ENCODE peak calls at places on chromosomes 1 and 21, in seven cellular contexts. F is fibroblast of lung; S is CD8-positive, alpha-beta T cell; A is heart left ventricle; G is dorsolateral prefrontal cortex; X is Karpas-422; T is GM23248. K is an unnamed sample.
A peak's percentile ranks its signal among the peaks of the same experiment; 100 is the strongest.

GRCh38 chr1:175183586-175183985 is 9.0 kb downstream of the KIAA0040 start:
- DNase-seq in F (no peak), S (no peak), A (no peak), G (no peak), X (no peak), T (no peak), K (no peak)

GRCh38 chr1:61230523-61230922 is 148.2 kb downstream of the NFIA start:
- DNase-seq in F (no peak), S (no peak), A (no peak), G (no peak), X (no peak), T (no peak), K (no peak)

GRCh38 chr1:196516373-196516772 is 91.9 kb downstream of the KCNT2 start:
- DNase-seq in F (peak; percentile 46), S (no peak), A (no peak), G (no peak), X (no peak), T (no peak), K (no peak)

GRCh38 chr1:200483491-200484143 is 73.8 kb upstream of the ZNF281 start:
- DNase-seq in F (peak; percentile 100), S (no peak), A (no peak), G (no peak), X (no peak), T (peak; percentile 99), K (peak; percentile 92)

GRCh38 chr1:246537887-246538286 is 28.2 kb downstream of the TFB2M start:
- DNase-seq in F (no peak), S (no peak), A (no peak), G (no peak), X (no peak), T (no peak), K (no peak)

GRCh38 chr1:4633346-4633745 is 21.1 kb upstream of the AJAP1 start:
- DNase-seq in F (no peak), S (no peak), A (no peak), G (no peak), X (no peak), T (no peak), K (no peak)

GRCh38 chr1:171754381-171754705 is 12.5 kb upstream of the VAMP4 start:
- DNase-seq in F (peak; percentile 60), S (no peak), A (peak; percentile 26), G (no peak), X (no peak), T (peak; percentile 81), K (no peak)

GRCh38 chr1:30451532-30452125 is 271.8 kb downstream of the MATN1 start:
- DNase-seq in F (no peak), S (no peak), A (no peak), G (no peak), X (no peak), T (no peak), K (peak; percentile 30)

GRCh38 chr21:46560568-46561447 is 44.1 kb downstream of the S100B start:
- DNase-seq in F (no peak), S (no peak), A (peak; percentile 25), G (no peak), X (peak; percentile 79), T (no peak), K (no peak)

GRCh38 chr1:152497273-152497672 is 13.3 kb upstream of the LCE5A start:
- DNase-seq in F (no peak), S (no peak), A (no peak), G (no peak), X (peak; percentile 64), T (peak; percentile 72), K (no peak)

GRCh38 chr1:29120955-29121485 is 2.7 kb downstream of the TMEM200B start:
- DNase-seq in F (peak; percentile 38), S (peak; percentile 46), A (peak; percentile 38), G (no peak), X (peak; percentile 83), T (peak; percentile 80), K (no peak)
- H3K27me3 ChIP-seq in F (no peaks in the 10 kb centered on the region), S (peaks cover 23% of the 10 kb centered on the region), A (no peaks in the 10 kb centered on the region), G (peaks cover 17% of the 10 kb centered on the region), X (no peaks in the 10 kb centered on the region), T (no peaks in the 10 kb centered on the region), K (peaks cover 16% of the 10 kb centered on the region)

GRCh38 chr1:17244826-17245740 is 3.8 kb upstream of the PADI3 start:
- DNase-seq in F (no peak), S (no peak), A (no peak), G (no peak), X (no peak), T (no peak), K (no peak)
- H3K27me3 ChIP-seq in F (peaks cover 6% of the 10 kb centered on the region), S (no peaks in the 10 kb centered on the region), A (peaks cover 4% of the 10 kb centered on the region), G (no peaks in the 10 kb centered on the region), X (no peaks in the 10 kb centered on the region), T (no peaks in the 10 kb centered on the region), K (no peaks in the 10 kb centered on the region)

GRCh38 chr1:156887324-156887723 is 6.2 kb upstream of the PEAR1 start:
- DNase-seq in F (no peak), S (no peak), A (no peak), G (no peak), X (no peak), T (no peak), K (no peak)
- H3K27me3 ChIP-seq in F (peaks cover 43% of the 10 kb centered on the region), S (no peaks in the 10 kb centered on the region), A (no peaks in the 10 kb centered on the region), G (no peaks in the 10 kb centered on the region), X (no peaks in the 10 kb centered on the region), T (no peaks in the 10 kb centered on the region), K (no peaks in the 10 kb centered on the region)

DNA sequence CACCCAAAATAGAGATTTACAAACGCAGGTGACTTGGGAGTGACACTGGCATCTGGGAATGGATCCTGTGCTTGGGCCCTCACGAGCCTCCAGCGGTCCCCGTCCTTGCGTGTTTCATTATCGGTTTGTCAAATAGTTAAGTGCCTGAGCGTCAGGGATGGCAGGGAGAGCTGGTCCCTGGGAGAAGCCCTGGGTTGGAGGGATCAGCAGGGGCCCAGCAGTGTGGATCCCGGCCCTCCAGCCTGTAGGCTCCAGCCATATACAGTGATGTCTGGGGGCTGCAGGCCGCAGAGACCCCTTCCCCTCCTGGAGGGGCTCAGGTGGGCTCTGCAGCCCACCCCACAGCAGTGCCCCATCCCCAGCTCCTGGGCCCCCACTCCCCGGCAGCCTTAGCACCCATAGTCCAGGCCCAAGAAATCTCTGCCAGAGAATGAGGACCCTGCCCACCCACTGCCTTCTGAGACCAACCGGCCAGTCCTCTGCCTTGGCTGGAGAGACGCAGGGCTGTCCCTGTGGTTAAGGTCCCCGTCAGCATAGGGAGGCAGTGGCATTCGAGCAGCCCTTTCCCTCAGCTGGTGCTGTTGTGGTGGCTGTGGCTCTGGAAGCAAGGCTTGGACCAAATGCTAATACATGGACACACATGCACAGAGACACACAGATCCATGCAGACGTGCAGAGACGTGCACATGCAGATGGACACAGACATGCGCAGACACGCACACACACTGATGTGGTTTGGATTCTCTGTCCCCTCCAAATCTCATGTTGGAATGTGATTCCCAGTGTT is 2.4 kb upstream of the SLC19A1 start:
- DNase-seq in F (no peak), S (no peak), A (no peak), G (no peak), X (no peak), T (no peak), K (peak; percentile 46)
- H3K27me3 ChIP-seq in F (peaks cover 3% of the 10 kb centered on the region), S (no peaks in the 10 kb centered on the region), A (no peaks in the 10 kb centered on the region), G (no peaks in the 10 kb centered on the region), X (no peaks in the 10 kb centered on the region), T (no peaks in the 10 kb centered on the region), K (no peaks in the 10 kb centered on the region)

DNA sequence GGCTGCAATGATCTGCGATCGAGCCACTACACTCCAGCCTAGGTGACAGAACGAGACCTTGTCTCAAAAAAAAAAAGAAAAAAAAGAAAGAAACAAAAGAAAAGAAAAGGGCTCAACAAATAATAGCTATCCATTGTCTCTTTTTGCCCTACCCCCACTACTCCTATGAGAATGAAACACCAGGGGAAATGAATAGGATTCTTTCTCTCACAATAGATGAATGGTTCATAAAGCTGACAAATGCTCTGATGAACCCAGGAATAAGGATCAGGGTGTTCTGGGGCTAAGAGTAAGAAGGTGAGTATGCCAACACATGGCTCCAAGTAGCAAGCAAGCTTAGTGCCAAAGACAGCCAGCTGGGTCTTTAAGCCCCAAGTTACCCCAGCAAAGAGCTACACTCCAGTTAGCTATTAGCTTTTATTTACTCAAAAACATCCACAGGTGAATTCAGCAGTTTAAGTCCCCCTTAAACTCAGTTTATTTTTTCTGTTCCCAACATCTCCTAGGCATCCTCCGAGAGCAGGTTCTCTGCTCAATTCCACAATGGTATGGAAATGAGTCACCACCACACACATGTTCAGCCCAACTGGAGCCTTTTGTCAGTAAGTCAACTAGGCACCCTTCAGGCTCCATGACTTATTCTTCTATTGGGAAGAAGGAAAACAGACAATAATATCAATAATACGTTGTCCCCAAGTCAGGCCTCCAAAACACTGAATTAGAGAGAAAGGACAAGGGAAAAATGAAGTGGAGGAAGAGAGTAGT is 4.2 kb downstream of the ADORA3 start:
- DNase-seq in F (peak; percentile 10), S (no peak), A (no peak), G (no peak), X (no peak), T (no peak), K (no peak)
- H3K27me3 ChIP-seq in F (peaks cover 11% of the 10 kb centered on the region), S (no peaks in the 10 kb centered on the region), A (no peaks in the 10 kb centered on the region), G (no peaks in the 10 kb centered on the region), X (no peaks in the 10 kb centered on the region), T (peaks cover 10% of the 10 kb centered on the region), K (peaks cover under 1% of the 10 kb centered on the region)

GRCh38 chr1:179978199-179979079 is 23.8 kb downstream of the CEP350 start:
- DNase-seq in F (no peak), S (no peak), A (no peak), G (no peak), X (no peak), T (no peak), K (no peak)

GRCh38 chr1:179984942-179985341 is 30.3 kb downstream of the CEP350 start:
- DNase-seq in F (no peak), S (no peak), A (no peak), G (no peak), X (no peak), T (no peak), K (no peak)

GRCh38 chr1:179984101-179984500 is 29.5 kb downstream of the CEP350 start:
- DNase-seq in F (no peak), S (no peak), A (no peak), G (no peak), X (no peak), T (no peak), K (no peak)
- H3K27me3 ChIP-seq in F (no peaks in the 10 kb centered on the region), S (no peaks in the 10 kb centered on the region), A (no peaks in the 10 kb centered on the region), G (no peaks in the 10 kb centered on the region), X (no peaks in the 10 kb centered on the region), T (no peaks in the 10 kb centered on the region), K (no peaks in the 10 kb centered on the region)

DNA sequence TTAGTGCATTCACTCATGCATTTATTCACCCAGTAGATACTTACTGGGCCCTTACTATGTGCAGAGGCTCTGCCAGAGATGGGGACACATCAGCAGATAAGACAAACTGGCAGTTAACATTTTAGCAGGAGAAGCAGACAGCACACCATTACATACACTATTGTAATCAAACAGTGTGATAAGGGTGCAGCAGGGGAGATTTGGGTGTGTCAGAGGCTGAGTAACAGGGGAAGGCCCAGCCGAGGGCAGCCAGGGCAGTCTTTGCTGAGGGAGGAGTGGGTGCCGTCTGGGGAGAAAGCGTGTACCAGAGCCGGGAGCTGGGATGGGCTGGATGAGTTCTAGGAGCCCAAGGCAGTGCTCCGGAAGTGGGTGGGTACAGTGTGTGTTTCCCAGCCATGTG is 31.3 kb downstream of the KCNA10 start:
- DNase-seq in F (no peak), S (no peak), A (no peak), G (no peak), X (no peak), T (no peak), K (no peak)
- H3K27me3 ChIP-seq in F (peaks cover 13% of the 10 kb centered on the region), S (no peaks in the 10 kb centered on the region), A (no peaks in the 10 kb centered on the region), G (no peaks in the 10 kb centered on the region), X (no peaks in the 10 kb centered on the region), T (peaks cover 5% of the 10 kb centered on the region), K (no peaks in the 10 kb centered on the region)